ENCODE peak calls at places on chromosomes 12 and 14, in four cellular contexts. One of them, this sample, is unnamed.
A peak's percentile ranks its signal among the peaks of the same experiment; 100 is the strongest.

GRCh38 chr14:61568572-61569011 is 126.7 kb upstream of the HIF1A start:
- DNase-seq in effector memory CD4-positive, alpha-beta T cell: peak; percentile 9
- DNase-seq in heart left ventricle: no peak
- DNase-seq in A549: no peak
- DNase-seq in this sample: peak; percentile 83

GRCh38 chr14:24136684-24137528 is 912 bp downstream of the PSME1 start:
- DNase-seq in effector memory CD4-positive, alpha-beta T cell: no peak
- DNase-seq in heart left ventricle: no peak
- DNase-seq in A549: no peak
- DNase-seq in this sample: no peak

GRCh38 chr12:69897744-69898143 is 72.7 kb downstream of the MYRFL start:
- DNase-seq in effector memory CD4-positive, alpha-beta T cell: no peak
- DNase-seq in heart left ventricle: peak; percentile 46
- DNase-seq in A549: no peak
- DNase-seq in this sample: peak; percentile 24

GRCh38 chr12:52648012-52648550 is 3.9 kb downstream of the KRT2 start:
- DNase-seq in effector memory CD4-positive, alpha-beta T cell: no peak
- DNase-seq in heart left ventricle: no peak
- DNase-seq in A549: no peak
- DNase-seq in this sample: no peak

GRCh38 chr12:47729233-47729632 is 3.9 kb upstream of the ENDOU start:
- DNase-seq in effector memory CD4-positive, alpha-beta T cell: no peak
- DNase-seq in heart left ventricle: no peak
- DNase-seq in A549: no peak
- DNase-seq in this sample: no peak

GRCh38 chr12:121805800-121806555 is 2.2 kb downstream of the SETD1B start:
- DNase-seq in effector memory CD4-positive, alpha-beta T cell: no peak
- DNase-seq in heart left ventricle: peak; percentile 23
- DNase-seq in A549: peak; percentile 48
- DNase-seq in this sample: peak; percentile 76

GRCh38 chr12:823043-823698 is 70.8 kb downstream of the WNK1 start:
- DNase-seq in effector memory CD4-positive, alpha-beta T cell: no peak
- DNase-seq in heart left ventricle: no peak
- DNase-seq in A549: no peak
- DNase-seq in this sample: peak; percentile 89

GRCh38 chr12:122420471-122421262 is 1.8 kb downstream of the CLIP1 start:
- DNase-seq in effector memory CD4-positive, alpha-beta T cell: no peak
- DNase-seq in heart left ventricle: no peak
- DNase-seq in A549: no peak
- DNase-seq in this sample: no peak

GRCh38 chr12:6946033-6946919 is 2.5 kb downstream of the C12orf57 start:
- DNase-seq in effector memory CD4-positive, alpha-beta T cell: peak; percentile 73
- DNase-seq in heart left ventricle: no peak
- DNase-seq in A549: peak; percentile 96
- DNase-seq in this sample: peak; percentile 71

GRCh38 chr12:26287666-26288408 is 92.5 kb downstream of the SSPN start:
- DNase-seq in effector memory CD4-positive, alpha-beta T cell: no peak
- DNase-seq in heart left ventricle: peak; percentile 45
- DNase-seq in A549: no peak
- DNase-seq in this sample: no peak

GRCh38 chr12:113974006-113974405 is 7.9 kb upstream of the RBM19 start:
- DNase-seq in effector memory CD4-positive, alpha-beta T cell: no peak
- DNase-seq in heart left ventricle: no peak
- DNase-seq in A549: no peak
- DNase-seq in this sample: no peak

GRCh38 chr12:117064596-117064995 is 34.6 kb downstream of the TESC start:
- DNase-seq in effector memory CD4-positive, alpha-beta T cell: no peak
- DNase-seq in heart left ventricle: no peak
- DNase-seq in A549: no peak
- DNase-seq in this sample: no peak

GRCh38 chr14:76267322-76268012 is 108.5 kb upstream of the ESRRB start:
- DNase-seq in effector memory CD4-positive, alpha-beta T cell: no peak
- DNase-seq in heart left ventricle: peak; percentile 71
- DNase-seq in A549: no peak
- DNase-seq in this sample: no peak

GRCh38 chr14:61188936-61189808 is 92.0 kb downstream of the TMEM30B start:
- DNase-seq in effector memory CD4-positive, alpha-beta T cell: no peak
- DNase-seq in heart left ventricle: peak; percentile 53
- DNase-seq in A549: peak; percentile 74
- DNase-seq in this sample: no peak

GRCh38 chr12:75650989-75651695 is 139.7 kb upstream of the KRR1 start:
- DNase-seq in effector memory CD4-positive, alpha-beta T cell: no peak
- DNase-seq in heart left ventricle: no peak
- DNase-seq in A549: no peak
- DNase-seq in this sample: no peak

GRCh38 chr12:119151445-119151844 is 27.3 kb upstream of the HSPB8 start:
- DNase-seq in effector memory CD4-positive, alpha-beta T cell: no peak
- DNase-seq in heart left ventricle: no peak
- DNase-seq in A549: no peak
- DNase-seq in this sample: no peak

GRCh38 chr12:6434205-6435180 is 10.3 kb upstream of the CD27 start:
- DNase-seq in effector memory CD4-positive, alpha-beta T cell: no peak
- DNase-seq in heart left ventricle: no peak
- DNase-seq in A549: no peak
- DNase-seq in this sample: peak; percentile 30

GRCh38 chr12:122001379-122002209 is 20.1 kb upstream of the BCL7A start:
- DNase-seq in effector memory CD4-positive, alpha-beta T cell: no peak
- DNase-seq in heart left ventricle: no peak
- DNase-seq in A549: no peak
- DNase-seq in this sample: no peak

GRCh38 chr12:121812320-121812871 is 8.6 kb downstream of the SETD1B start:
- DNase-seq in effector memory CD4-positive, alpha-beta T cell: no peak
- DNase-seq in heart left ventricle: peak; percentile 76
- DNase-seq in A549: peak; percentile 82
- DNase-seq in this sample: no peak

GRCh38 chr14:23600806-23601205 is 22.2 kb upstream of the JPH4 start:
- DNase-seq in effector memory CD4-positive, alpha-beta T cell: no peak
- DNase-seq in heart left ventricle: no peak
- DNase-seq in A549: no peak
- DNase-seq in this sample: no peak

GRCh38 chr12:117830471-117830870 is 138.3 kb downstream of the KSR2 start:
- DNase-seq in effector memory CD4-positive, alpha-beta T cell: no peak
- DNase-seq in heart left ventricle: no peak
- DNase-seq in A549: no peak
- DNase-seq in this sample: no peak

GRCh38 chr14:75141967-75142366 is 15.1 kb upstream of the NEK9 start:
- DNase-seq in effector memory CD4-positive, alpha-beta T cell: peak; percentile 9
- DNase-seq in heart left ventricle: no peak
- DNase-seq in A549: peak; percentile 55
- DNase-seq in this sample: peak; percentile 24

GRCh38 chr12:14948672-14949071 is 10.3 kb upstream of the ERP27 start:
- DNase-seq in effector memory CD4-positive, alpha-beta T cell: peak; percentile 47
- DNase-seq in heart left ventricle: peak; percentile 36
- DNase-seq in A549: peak; percentile 44
- DNase-seq in this sample: peak; percentile 89

GRCh38 chr12:78970041-78970440 is 105.5 kb downstream of the SYT1 start:
- DNase-seq in effector memory CD4-positive, alpha-beta T cell: no peak
- DNase-seq in heart left ventricle: no peak
- DNase-seq in A549: no peak
- DNase-seq in this sample: no peak

GRCh38 chr12:97222391-97222790 is 240.2 kb upstream of the RMST start:
- DNase-seq in effector memory CD4-positive, alpha-beta T cell: no peak
- DNase-seq in heart left ventricle: no peak
- DNase-seq in A549: no peak
- DNase-seq in this sample: no peak

GRCh38 chr12:128339669-128340068 is 72.7 kb downstream of the TMEM132C start:
- DNase-seq in effector memory CD4-positive, alpha-beta T cell: no peak
- DNase-seq in heart left ventricle: no peak
- DNase-seq in A549: no peak
- DNase-seq in this sample: no peak

GRCh38 chr12:88562846-88563582 is 17.3 kb downstream of the KITLG start:
- DNase-seq in effector memory CD4-positive, alpha-beta T cell: no peak
- DNase-seq in heart left ventricle: no peak
- DNase-seq in A549: no peak
- DNase-seq in this sample: no peak

GRCh38 chr14:78982551-78982950 is 812.4 kb downstream of the NRXN3 start:
- DNase-seq in effector memory CD4-positive, alpha-beta T cell: no peak
- DNase-seq in heart left ventricle: no peak
- DNase-seq in A549: no peak
- DNase-seq in this sample: no peak

GRCh38 chr12:88753074-88753473 is 172.8 kb upstream of the KITLG start:
- DNase-seq in effector memory CD4-positive, alpha-beta T cell: no peak
- DNase-seq in heart left ventricle: no peak
- DNase-seq in A549: no peak
- DNase-seq in this sample: no peak

GRCh38 chr12:1920436-1920835 is 2.0 kb upstream of the CACNA2D4 start:
- DNase-seq in effector memory CD4-positive, alpha-beta T cell: no peak
- DNase-seq in heart left ventricle: no peak
- DNase-seq in A549: no peak
- DNase-seq in this sample: no peak

GRCh38 chr12:127770123-127770522 is 496.8 kb upstream of the TMEM132C start:
- DNase-seq in effector memory CD4-positive, alpha-beta T cell: no peak
- DNase-seq in heart left ventricle: no peak
- DNase-seq in A549: no peak
- DNase-seq in this sample: no peak

GRCh38 chr14:73634333-73634833 is 10.4 kb upstream of the DNAL1 start:
- DNase-seq in effector memory CD4-positive, alpha-beta T cell: no peak
- DNase-seq in heart left ventricle: no peak
- DNase-seq in A549: no peak
- DNase-seq in this sample: no peak